ENCODE peak calls at places on chromosomes 4 and X, in seven cellular contexts. O is K562; Z is GM10248; C is dorsolateral prefrontal cortex; B is mucosa of gallbladder; N is right cardiac atrium; W is naive thymus-derived CD4-positive, alpha-beta T cell. A is an unnamed sample.

GRCh38 chrX:16552546-16552945 is 97.4 kb upstream of the S100G start:
- DNase-seq in B (no peak), O (no peak), Z (no peak), N (no peak), W (no peak), C (no peak), A (no peak)

GRCh38 chr4:78424456-78424855 is 127.1 kb upstream of the ANXA3 start:
- DNase-seq in N (no peak), C (no peak), B (no peak), Z (no peak), W (no peak), O (no peak), A (no peak)

GRCh38 chr4:74328501-74328900 is 20.2 kb downstream of the EPGN start:
- DNase-seq in C (no peak), W (no peak), N (no peak), Z (no peak), O (no peak), B (no peak), A (no peak)

GRCh38 chr4:168440442-168441264 is 39.6 kb downstream of the DDX60L start:
- DNase-seq in W (no peak), Z (peak; percentile 24), N (no peak), O (no peak), B (peak; percentile 25), C (no peak), A (no peak)

GRCh38 chr4:98125585-98125984 is 17.7 kb downstream of the STPG2 start:
- DNase-seq in Z (no peak), O (no peak), C (no peak), W (no peak), N (no peak), B (no peak), A (no peak)

GRCh38 chrX:6120329-6120728 is 108.3 kb downstream of the NLGN4X start:
- DNase-seq in Z (no peak), B (no peak), W (no peak), O (no peak), C (no peak), N (no peak), A (no peak)

GRCh38 chr4:173547889-173548288 is 17.9 kb upstream of the HAND2 start:
- DNase-seq in B (no peak), C (no peak), N (no peak), W (no peak), O (no peak), Z (no peak), A (no peak)

GRCh38 chr4:150849016-150849415 is 166.1 kb downstream of the LRBA start:
- DNase-seq in C (no peak), N (no peak), W (no peak), B (no peak), Z (no peak), O (no peak), A (no peak)

GRCh38 chrX:12007881-12008280 is 130.4 kb upstream of the FRMPD4 start:
- DNase-seq in O (no peak), N (no peak), Z (no peak), W (no peak), B (no peak), C (no peak), A (no peak)

GRCh38 chrX:13401724-13402123 is 81.9 kb upstream of the ATXN3L start:
- DNase-seq in O (no peak), W (no peak), N (no peak), B (no peak), C (no peak), Z (no peak), A (no peak)

GRCh38 chr4:141933978-141934377 is 297.6 kb downstream of the IL15 start:
- DNase-seq in W (no peak), C (no peak), N (no peak), Z (no peak), O (peak; percentile 14), B (no peak), A (no peak)

GRCh38 chrX:153582896-153583295 is 16.0 kb downstream of the CCNQ start:
- DNase-seq in W (peak; percentile 57), Z (peak; percentile 88), N (peak; percentile 64), O (peak; percentile 51), C (no peak), B (peak; percentile 12), A (peak; percentile 24)

GRCh38 chr4:2954358-2955185 is 8.6 kb downstream of the NOP14 start:
- DNase-seq in W (peak; percentile 82), C (no peak), B (no peak), Z (peak; percentile 62), N (no peak), O (peak; percentile 59), A (no peak)

GRCh38 chr4:40143926-40144508 is 52.8 kb upstream of the RHOH start:
- DNase-seq in O (no peak), W (no peak), B (no peak), Z (no peak), N (no peak), C (no peak), A (no peak)

GRCh38 chrX:3520458-3520857 is 174.0 kb upstream of the MXRA5 start:
- DNase-seq in O (no peak), N (no peak), C (no peak), W (no peak), B (no peak), Z (no peak), A (no peak)

GRCh38 chr4:102344520-102344954 is 745 bp downstream of the SLC39A8 start:
- DNase-seq in N (peak; percentile 87), O (peak; percentile 66), C (peak; percentile 37), W (peak; percentile 79), Z (peak; percentile 76), B (peak; percentile 44), A (peak; percentile 53)

GRCh38 chr4:7842384-7843279 is 97.0 kb downstream of the AFAP1 start:
- DNase-seq in Z (no peak), B (peak; percentile 62), N (peak; percentile 84), O (no peak), C (no peak), W (no peak), A (no peak)

GRCh38 chrX:111040377-111041017 is 55.5 kb upstream of the PAK3 start:
- DNase-seq in Z (no peak), C (no peak), B (no peak), W (no peak), N (no peak), O (no peak), A (no peak)

GRCh38 chrX:49264460-49264859 is at the start of gene FOXP3:
- DNase-seq in W (no peak), Z (no peak), N (no peak), C (no peak), B (no peak), O (no peak), A (no peak)

GRCh38 chr4:43132010-43132582 is 239.6 kb downstream of the GRXCR1 start:
- DNase-seq in W (peak; percentile 26), Z (peak; percentile 43), C (peak; percentile 79), B (peak; percentile 49), O (peak; percentile 31), N (no peak), A (peak; percentile 14)

GRCh38 chr4:20260821-20261220 is 9.1 kb downstream of the SLIT2 start:
- DNase-seq in N (no peak), O (no peak), C (no peak), B (no peak), Z (no peak), W (no peak), A (no peak)